ENCODE peak calls at places on chromosomes 1 and 21, in ten cellular contexts. P, Y, J, I, R, A, G, D, L and H are unnamed samples.

GRCh38 chr1:116115476-116115875 is 4.3 kb downstream of the MAB21L3 start:
- DNase-seq in P (peak), Y (peak), J (no peak), I (no peak), R (no peak), A (no peak), G (no peak), D (no peak), L (no peak), H (no peak)

GRCh38 chr1:235923466-235924008 is 56.8 kb upstream of the LYST start:
- DNase-seq in P (peak), Y (no peak), J (no peak), I (no peak), R (peak), A (no peak), G (no peak), D (no peak), L (no peak), H (no peak)

GRCh38 chr1:243267346-243268283 is 11.8 kb downstream of the SDCCAG8 start:
- DNase-seq in P (no peak), Y (peak), J (no peak), I (peak), R (no peak), A (no peak), G (no peak), D (no peak), L (no peak), H (no peak)

GRCh38 chr1:55639051-55639450 is 423.9 kb upstream of the USP24 start:
- DNase-seq in P (no peak), Y (no peak), J (no peak), I (no peak), R (no peak), A (no peak), G (no peak), D (peak), L (no peak), H (no peak)

GRCh38 chr1:171652234-171652822 is at the start of gene MYOC:
- DNase-seq in P (no peak), Y (no peak), J (no peak), I (no peak), R (no peak), A (peak), G (no peak), D (no peak), L (no peak), H (no peak)

GRCh38 chr1:231600461-231600976 is 26.1 kb upstream of the DISC1 start:
- DNase-seq in P (peak), Y (no peak), J (no peak), I (no peak), R (no peak), A (no peak), G (no peak), D (no peak), L (no peak), H (no peak)

GRCh38 chr1:103373991-103374390 is 151.5 kb upstream of the RNPC3 start:
- DNase-seq in P (peak), Y (no peak), J (no peak), I (no peak), R (no peak), A (no peak), G (no peak), D (no peak), L (no peak), H (no peak)

GRCh38 chr1:84967666-84968065 is 29.2 kb downstream of the MCOLN2 start:
- DNase-seq in P (no peak), Y (no peak), J (no peak), I (no peak), R (no peak), A (no peak), G (no peak), D (no peak), L (no peak), H (no peak)

GRCh38 chr1:82160036-82160435 is 359.3 kb downstream of the ADGRL2 start:
- DNase-seq in P (peak), Y (peak), J (no peak), I (no peak), R (no peak), A (no peak), G (no peak), D (no peak), L (no peak), H (no peak)

GRCh38 chr1:1116701-1117468 is 996 bp upstream of the C1orf159 start:
- DNase-seq in P (no peak), Y (no peak), J (no peak), I (no peak), R (peak), A (no peak), G (no peak), D (no peak), L (no peak), H (no peak)

GRCh38 chr1:244822878-244823277 is 12.6 kb upstream of the COX20 start:
- DNase-seq in P (no peak), Y (no peak), J (no peak), I (no peak), R (no peak), A (no peak), G (no peak), D (no peak), L (no peak), H (no peak)

GRCh38 chr1:98331232-98331631 is 330.3 kb upstream of the SNX7 start:
- DNase-seq in P (peak), Y (peak), J (no peak), I (no peak), R (no peak), A (no peak), G (no peak), D (no peak), L (no peak), H (no peak)

GRCh38 chr1:247376659-247377058 is 39.3 kb upstream of the NLRP3 start:
- DNase-seq in P (no peak), Y (no peak), J (no peak), I (no peak), R (no peak), A (no peak), G (no peak), D (no peak), L (no peak), H (no peak)

GRCh38 chr1:161086457-161086856 is 2.9 kb downstream of the NECTIN4 start:
- DNase-seq in P (no peak), Y (no peak), J (no peak), I (no peak), R (peak), A (no peak), G (no peak), D (no peak), L (no peak), H (no peak)

GRCh38 chr1:204962742-204963632 is 80.0 kb upstream of the CNTN2 start:
- DNase-seq in P (no peak), Y (no peak), J (no peak), I (no peak), R (no peak), A (no peak), G (no peak), D (no peak), L (no peak), H (no peak)

GRCh38 chr1:63914706-63915105 is 140.9 kb downstream of the ROR1 start:
- DNase-seq in P (no peak), Y (no peak), J (no peak), I (no peak), R (no peak), A (no peak), G (no peak), D (no peak), L (no peak), H (no peak)

GRCh38 chr1:16621300-16621658 is 7.9 kb upstream of the NBPF1 start:
- DNase-seq in P (no peak), Y (no peak), J (no peak), I (no peak), R (no peak), A (no peak), G (no peak), D (no peak), L (no peak), H (no peak)
- TF ChIP-seq POLR2A in P (no peak), Y (no peak), J (no peak), I (no peak), R (no peak), A (no peak), G (no peak), D (no peak), L (no peak), H (no peak)

GRCh38 chr1:27590917-27591508 is 12.9 kb downstream of the AHDC1 start:
- DNase-seq in P (no peak), Y (no peak), J (no peak), I (no peak), R (peak), A (no peak), G (no peak), D (no peak), L (no peak), H (no peak)
- H3K27ac ChIP-seq in P (no peak), Y (peak), J (peak), I (no peak), R (peak), A (peak), G (peak), D (no peak), L (peak), H (peak)

DNA sequence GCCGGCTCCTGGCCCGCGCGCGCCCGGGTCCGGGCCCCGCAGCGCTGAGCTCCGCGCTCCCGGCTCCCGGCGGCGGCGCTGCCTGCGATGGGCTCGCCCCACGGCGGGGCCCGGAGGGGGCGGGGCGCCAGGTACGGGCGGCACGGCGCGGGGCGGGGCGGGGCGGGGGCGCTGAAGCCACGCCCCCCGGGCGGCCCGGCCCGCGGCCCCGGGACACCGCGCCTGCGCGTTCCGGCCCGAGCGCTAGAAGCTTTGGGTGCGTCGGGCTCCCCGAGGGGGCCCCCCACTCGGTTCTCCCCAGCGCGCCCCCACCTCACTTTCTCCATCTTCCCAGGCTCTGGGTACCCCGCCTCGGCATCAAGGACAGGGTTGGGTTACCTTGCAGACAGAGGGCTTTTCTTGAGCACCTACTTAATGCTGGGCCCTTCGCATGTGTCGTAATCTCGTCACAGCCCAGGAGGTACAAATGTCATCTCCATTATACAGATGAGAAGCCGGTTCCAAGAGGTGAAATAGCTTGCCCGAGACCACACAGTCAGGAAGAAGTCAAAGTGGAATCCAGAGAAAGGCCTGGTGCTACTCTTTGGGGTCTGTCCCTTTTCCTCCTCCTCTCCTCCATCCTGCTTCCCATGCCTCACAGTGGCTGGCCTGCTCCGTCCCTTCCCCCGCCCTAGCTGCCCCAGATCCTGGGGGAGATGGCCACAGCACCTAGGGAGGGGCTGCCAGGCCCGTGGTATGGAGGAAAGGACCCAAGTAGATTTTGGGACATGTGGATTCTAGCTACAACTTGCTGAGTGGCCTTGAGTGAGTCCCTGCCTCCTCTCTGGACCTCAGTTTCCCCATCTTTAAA is 46.5 kb downstream of the RAP1GAP start:
- DNase-seq in P (no peak), Y (no peak), J (no peak), I (peak), R (peak), A (no peak), G (no peak), D (peak), L (no peak), H (peak)
- TF ChIP-seq POLR2A in P (no peak), Y (peak), J (no peak), I (no peak), R (no peak), A (no peak), G (no peak), D (peak), L (no peak), H (no peak)

DNA sequence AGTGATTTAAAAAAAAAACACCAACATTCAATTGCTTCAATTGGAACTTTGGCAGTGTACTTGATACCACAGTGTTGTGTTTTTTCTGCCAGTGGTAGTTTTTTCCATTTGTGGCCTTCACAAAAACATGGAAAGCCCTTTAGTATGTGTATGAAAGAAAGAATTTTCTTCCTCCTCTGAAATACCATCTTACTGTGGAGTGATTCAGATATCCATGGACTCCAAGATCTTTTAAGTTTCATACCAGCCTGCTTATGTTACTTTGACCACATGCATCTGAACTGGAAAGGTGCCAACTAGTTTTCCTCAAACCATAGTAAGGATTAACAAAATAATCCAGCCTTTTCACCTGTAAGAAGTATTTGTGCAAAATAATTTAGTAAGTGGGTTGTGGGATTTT is 3.4 kb downstream of the PPP2R5A start:
- DNase-seq in P (peak), Y (no peak), J (no peak), I (no peak), R (no peak), A (no peak), G (no peak), D (no peak), L (no peak), H (no peak)
- H3K27ac ChIP-seq in P (no peak), Y (no peak), J (no peak), I (no peak), R (no peak), A (no peak), G (peak), D (no peak), L (peak), H (no peak)

DNA sequence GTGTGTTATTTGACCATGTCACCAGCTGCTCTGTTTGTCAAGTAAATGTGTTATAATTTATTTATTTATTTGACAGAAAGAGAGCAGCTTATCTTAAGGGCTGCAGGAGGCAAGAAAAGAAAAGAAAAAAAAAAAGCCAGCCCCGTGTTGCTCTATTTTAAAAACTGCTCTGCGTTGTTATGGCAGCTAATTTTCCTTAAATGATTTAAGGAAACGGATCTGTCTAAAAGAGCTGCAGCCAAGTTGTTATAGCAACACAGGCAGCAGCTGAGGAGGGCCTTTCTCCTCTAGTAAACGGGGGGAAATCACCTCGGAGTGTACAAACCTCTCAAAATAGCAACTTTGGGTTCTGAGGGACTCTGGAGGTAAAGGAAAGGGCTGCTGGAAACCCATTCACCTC is 149.2 kb downstream of the BEND5 start:
- DNase-seq in P (no peak), Y (no peak), J (no peak), I (no peak), R (no peak), A (no peak), G (no peak), D (no peak), L (no peak), H (no peak)
- TF ChIP-seq POLR2A in P (no peak), Y (no peak), J (no peak), I (no peak), R (no peak), A (no peak), G (no peak), D (no peak), L (no peak), H (no peak)

DNA sequence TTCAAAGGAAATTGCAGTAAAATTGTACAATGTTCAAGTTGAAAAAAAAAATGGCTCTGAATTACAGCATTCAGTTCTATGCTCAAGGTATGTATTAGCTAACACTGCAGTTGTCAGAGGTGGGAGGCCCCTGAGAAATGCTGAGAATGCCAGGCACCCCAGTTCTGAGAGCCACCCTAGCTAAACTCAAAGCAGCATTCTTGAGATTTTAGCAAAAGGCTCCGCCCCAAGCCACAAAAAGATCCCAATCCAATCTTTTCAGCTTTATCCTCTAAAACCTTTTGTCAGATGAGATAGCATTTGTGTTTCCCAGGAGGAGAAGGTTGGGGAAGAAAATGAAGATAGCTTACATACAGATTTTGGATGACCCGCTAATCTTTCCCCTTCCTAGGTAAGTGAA is 68.8 kb downstream of the SMYD2 start:
- DNase-seq in P (no peak), Y (no peak), J (no peak), I (no peak), R (no peak), A (no peak), G (no peak), D (no peak), L (no peak), H (no peak)
- H3K27ac ChIP-seq in P (no peak), Y (no peak), J (no peak), I (no peak), R (no peak), A (no peak), G (no peak), D (no peak), L (no peak), H (no peak)

GRCh38 chr1:121586369-121587229 is 401.8 kb downstream of the SRGAP2C start:
- DNase-seq in P (no peak), Y (no peak), J (no peak), I (peak), R (peak), A (no peak), G (no peak), D (no peak), L (no peak), H (peak)
- TF ChIP-seq POLR2A in P (no peak), Y (no peak), J (no peak), I (no peak), R (no peak), A (no peak), G (no peak), D (no peak), L (no peak), H (no peak)

GRCh38 chr1:40897499-40897898 is 35.3 kb upstream of the CITED4 start:
- DNase-seq in P (peak), Y (peak), J (no peak), I (no peak), R (no peak), A (no peak), G (no peak), D (no peak), L (no peak), H (no peak)

GRCh38 chr1:40898434-40898900 is 36.3 kb upstream of the CITED4 start:
- DNase-seq in P (peak), Y (peak), J (no peak), I (peak), R (no peak), A (no peak), G (no peak), D (peak), L (no peak), H (peak)

GRCh38 chr1:40901886-40902633 is 39.9 kb upstream of the CITED4 start:
- DNase-seq in P (peak), Y (peak), J (peak), I (no peak), R (no peak), A (no peak), G (peak), D (no peak), L (peak), H (no peak)

GRCh38 chr1:40896482-40896881 is 34.3 kb upstream of the CITED4 start:
- DNase-seq in P (no peak), Y (no peak), J (no peak), I (no peak), R (no peak), A (no peak), G (no peak), D (no peak), L (no peak), H (no peak)

DNA sequence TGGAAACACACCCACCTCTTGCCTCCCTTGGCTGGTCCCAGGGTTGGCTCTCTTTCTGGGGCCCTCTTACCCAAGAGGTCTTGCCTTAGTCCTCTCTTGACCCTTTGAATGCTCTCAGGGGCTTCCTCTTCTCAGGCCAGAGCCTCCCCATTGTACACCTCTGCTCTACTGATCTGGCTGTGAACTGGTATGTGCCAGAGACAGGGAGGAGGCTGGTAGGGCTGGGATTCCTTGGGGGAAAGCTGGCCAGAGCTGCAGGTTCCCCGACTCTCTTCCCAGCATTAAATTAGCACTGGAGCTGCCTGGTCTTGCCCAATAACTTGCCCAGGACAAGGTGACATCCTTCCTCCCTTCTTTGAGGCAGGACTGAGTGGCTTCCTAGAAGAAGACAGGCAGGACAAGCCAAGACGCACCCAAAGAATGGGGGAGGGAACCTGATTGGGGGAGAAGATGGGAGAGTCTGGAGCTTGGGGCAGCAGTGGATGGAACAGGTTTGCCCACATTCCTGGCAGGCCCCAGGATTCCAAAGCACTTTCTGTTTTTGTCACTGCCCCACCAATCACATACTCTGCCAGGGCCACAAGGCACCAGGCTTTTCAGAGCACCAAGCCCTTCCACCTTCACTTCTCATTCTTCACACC is 37.2 kb upstream of the CITED4 start:
- DNase-seq in P (no peak), Y (no peak), J (peak), I (peak), R (no peak), A (no peak), G (no peak), D (peak), L (no peak), H (peak)
- H3K27ac ChIP-seq in P (no peak), Y (peak), J (peak), I (peak), R (no peak), A (peak), G (no peak), D (peak), L (no peak), H (no peak)

GRCh38 chr21:28252923-28253322 is 739.8 kb downstream of the LTN1 start:
- DNase-seq in P (no peak), Y (no peak), J (no peak), I (no peak), R (no peak), A (no peak), G (no peak), D (no peak), L (no peak), H (no peak)

GRCh38 chr21:28256420-28256831 is 736.3 kb downstream of the LTN1 start:
- DNase-seq in P (peak), Y (no peak), J (no peak), I (peak), R (no peak), A (no peak), G (no peak), D (no peak), L (no peak), H (no peak)

GRCh38 chr21:28253971-28254370 is 738.7 kb downstream of the LTN1 start:
- DNase-seq in P (no peak), Y (no peak), J (no peak), I (no peak), R (no peak), A (no peak), G (no peak), D (no peak), L (no peak), H (no peak)

GRCh38 chr21:28257276-28257675 is 735.4 kb downstream of the LTN1 start:
- DNase-seq in P (no peak), Y (no peak), J (no peak), I (no peak), R (no peak), A (no peak), G (no peak), D (no peak), L (no peak), H (no peak)

GRCh38 chr21:28253378-28253777 is 739.3 kb downstream of the LTN1 start:
- DNase-seq in P (peak), Y (no peak), J (no peak), I (no peak), R (no peak), A (no peak), G (no peak), D (no peak), L (no peak), H (no peak)
- TF ChIP-seq POLR2A in P (no peak), Y (no peak), J (no peak), I (no peak), R (no peak), A (no peak), G (no peak), D (no peak), L (no peak), H (no peak)